ENCODE peak calls at places on chromosomes 12 and 14, in five cellular contexts. B is Panc1, J is uterus, T is left ventricle myocardium inferior, E is ovary. K is an unnamed sample. For H3K36me3, the result is how much of the 10 kb centered on the place peaks cover.

GRCh38 chr12:114848661-114849060 is 164.7 kb upstream of the TBX3 start:
- DNase-seq in B (no peak), J (no peak), T (no peak), E (no peak), K (no peak)

GRCh38 chr14:41549821-41550597 is 56.7 kb upstream of the LRFN5 start:
- DNase-seq in B (no peak), J (no peak), T (no peak), E (no peak), K (no peak)

GRCh38 chr14:30710870-30711269 is 88.8 kb downstream of the SCFD1 start:
- DNase-seq in B (no peak), J (no peak), T (no peak), E (no peak), K (no peak)

GRCh38 chr12:119008691-119009221 is 27.4 kb downstream of the SRRM4 start:
- DNase-seq in B (no peak), J (no peak), T (no peak), E (no peak), K (no peak)

GRCh38 chr14:57737598-57737997 is 128.3 kb downstream of the SLC35F4 start:
- DNase-seq in B (no peak), J (no peak), T (no peak), E (no peak), K (no peak)

GRCh38 chr12:113867258-113867657 is 98.9 kb downstream of the RBM19 start:
- DNase-seq in B (no peak), J (no peak), T (no peak), E (no peak), K (no peak)

GRCh38 chr14:92863281-92863680 is 59.7 kb upstream of the CHGA start:
- DNase-seq in B (no peak), J (no peak), T (no peak), E (no peak), K (no peak)

GRCh38 chr14:31934767-31935266 is 142.3 kb upstream of the ARHGAP5 start:
- DNase-seq in B (no peak), J (no peak), T (peak), E (peak), K (no peak)

GRCh38 chr14:94515426-94515825 is 6.2 kb upstream of the SERPINA12 start:
- DNase-seq in B (no peak), J (no peak), T (no peak), E (no peak), K (no peak)

GRCh38 chr14:35818346-35819115 is 7.6 kb upstream of the BRMS1L start:
- DNase-seq in B (no peak), J (no peak), T (no peak), E (no peak), K (no peak)

DNA sequence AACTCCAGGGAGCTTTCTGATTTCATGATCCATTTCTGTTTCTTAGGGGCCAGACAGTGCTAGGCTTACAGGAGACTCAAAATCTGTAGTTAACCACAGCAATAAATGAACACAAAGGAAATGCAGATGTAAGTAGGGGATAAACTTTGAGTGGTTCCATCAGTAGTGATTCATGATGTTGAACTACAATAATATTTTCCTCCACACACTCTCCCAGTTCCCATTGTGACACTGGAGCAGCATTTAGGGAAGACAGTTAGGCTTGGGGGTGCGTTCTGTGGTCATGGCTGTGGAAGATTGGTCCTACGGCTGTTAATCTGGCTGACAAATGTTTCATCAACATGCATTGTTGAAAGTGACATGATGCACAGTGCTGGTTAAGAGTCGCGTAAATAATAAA is 66.9 kb downstream of the HMGA2 start:
- DNase-seq in B (no peak), J (no peak), T (no peak), E (no peak), K (no peak)
- H3K4me3 ChIP-seq in B (peak), J (no peak), T (no peak), E (no peak), K (no peak)

GRCh38 chr12:76374395-76375020 is 26.3 kb upstream of the BBS10 start:
- DNase-seq in B (no peak), J (no peak), T (no peak), E (no peak), K (no peak)
- H3K36me3 ChIP-seq in B (under half), J (under half), T (half or more), E (under half), K (under half)

GRCh38 chr12:40691913-40692616 is at the start of gene CNTN1:
- DNase-seq in B (no peak), J (peak), T (peak), E (peak), K (peak)
- H3K4me3 ChIP-seq in B (no peak), J (peak), T (peak), E (peak), K (peak)

DNA sequence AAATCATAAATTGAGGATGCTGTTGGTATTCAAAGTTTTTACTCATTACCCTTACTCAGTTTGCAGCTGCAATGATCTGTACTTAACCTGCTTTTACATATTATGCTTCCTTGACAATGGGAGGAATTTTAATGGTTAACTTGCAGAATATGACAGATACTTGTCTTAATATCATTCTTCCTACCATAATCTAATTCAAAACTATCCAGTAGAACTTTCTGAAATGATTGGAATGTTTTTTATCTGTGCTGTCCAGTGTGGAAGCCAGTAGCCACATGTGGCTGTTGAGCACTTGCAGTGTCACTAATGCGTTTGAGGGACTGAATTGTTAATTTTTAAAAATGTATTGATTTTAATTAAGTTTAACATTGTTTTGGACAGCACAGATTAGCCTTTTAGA is 23.5 kb downstream of the FGFR1OP2 start:
- DNase-seq in B (no peak), J (no peak), T (no peak), E (no peak), K (no peak)
- H3K36me3 ChIP-seq in B (half or more), J (under half), T (half or more), E (under half), K (under half)

DNA sequence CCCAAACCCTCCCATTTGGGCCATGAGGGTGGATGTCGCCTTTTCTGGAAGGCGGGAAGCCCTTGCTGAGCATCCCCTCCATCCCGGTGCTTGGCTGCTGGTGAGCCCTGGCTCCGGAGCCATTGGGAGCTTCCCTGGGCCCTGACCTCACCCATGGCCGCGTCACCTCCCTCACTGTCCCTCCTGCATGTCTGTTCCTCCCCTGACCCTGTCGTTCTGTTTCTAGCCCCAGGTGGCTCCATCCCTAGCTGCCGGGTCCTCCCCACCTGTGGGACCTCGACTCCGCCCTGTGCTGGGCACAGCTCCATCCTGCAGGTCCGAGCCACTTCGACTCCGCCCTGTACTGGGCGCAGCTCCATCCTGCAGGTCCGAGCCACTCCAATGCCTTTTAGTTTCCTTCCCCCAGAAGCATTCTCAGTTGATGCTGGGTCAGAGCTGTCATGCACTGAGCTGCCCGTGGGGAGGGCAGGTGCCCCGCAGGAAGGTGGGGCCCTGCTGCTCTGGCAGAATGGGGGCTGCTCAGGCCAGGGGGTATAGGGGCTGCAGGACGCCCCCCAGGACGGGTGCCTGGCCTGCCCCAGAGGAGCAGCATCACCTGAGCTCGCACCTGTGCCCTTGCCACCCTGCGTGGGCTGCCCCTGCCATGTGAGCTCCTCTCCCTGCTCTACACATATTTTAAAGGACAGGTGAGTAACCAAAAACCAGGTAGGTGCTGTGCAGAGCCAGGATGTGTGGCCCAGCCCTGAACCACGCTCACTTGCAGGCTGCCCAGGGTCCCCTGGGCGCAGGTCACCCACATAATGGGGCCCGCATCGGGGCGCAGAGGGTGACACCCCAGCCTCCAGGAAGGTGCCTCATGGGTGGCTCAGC is 19.0 kb downstream of the NOC4L start:
- DNase-seq in B (no peak), J (no peak), T (peak), E (no peak), K (no peak)
- H3K4me3 ChIP-seq in B (no peak), J (no peak), T (peak), E (no peak), K (no peak)

GRCh38 chr12:59615392-59616165 is 19.8 kb downstream of the SLC16A7 start:
- DNase-seq in B (no peak), J (no peak), T (peak), E (no peak), K (no peak)
- H3K36me3 ChIP-seq in B (under half), J (under half), T (under half), E (under half), K (under half)

GRCh38 chr12:12853435-12853834 is 37.9 kb upstream of the GPRC5A start:
- DNase-seq in B (no peak), J (no peak), T (no peak), E (no peak), K (no peak)
- H3K4me3 ChIP-seq in B (no peak), J (no peak), T (no peak), E (no peak), K (no peak)

GRCh38 chr12:110348431-110349059 is 55.0 kb downstream of the ANAPC7 start:
- DNase-seq in B (no peak), J (no peak), T (no peak), E (no peak), K (no peak)
- H3K36me3 ChIP-seq in B (under half), J (under half), T (half or more), E (under half), K (under half)

DNA sequence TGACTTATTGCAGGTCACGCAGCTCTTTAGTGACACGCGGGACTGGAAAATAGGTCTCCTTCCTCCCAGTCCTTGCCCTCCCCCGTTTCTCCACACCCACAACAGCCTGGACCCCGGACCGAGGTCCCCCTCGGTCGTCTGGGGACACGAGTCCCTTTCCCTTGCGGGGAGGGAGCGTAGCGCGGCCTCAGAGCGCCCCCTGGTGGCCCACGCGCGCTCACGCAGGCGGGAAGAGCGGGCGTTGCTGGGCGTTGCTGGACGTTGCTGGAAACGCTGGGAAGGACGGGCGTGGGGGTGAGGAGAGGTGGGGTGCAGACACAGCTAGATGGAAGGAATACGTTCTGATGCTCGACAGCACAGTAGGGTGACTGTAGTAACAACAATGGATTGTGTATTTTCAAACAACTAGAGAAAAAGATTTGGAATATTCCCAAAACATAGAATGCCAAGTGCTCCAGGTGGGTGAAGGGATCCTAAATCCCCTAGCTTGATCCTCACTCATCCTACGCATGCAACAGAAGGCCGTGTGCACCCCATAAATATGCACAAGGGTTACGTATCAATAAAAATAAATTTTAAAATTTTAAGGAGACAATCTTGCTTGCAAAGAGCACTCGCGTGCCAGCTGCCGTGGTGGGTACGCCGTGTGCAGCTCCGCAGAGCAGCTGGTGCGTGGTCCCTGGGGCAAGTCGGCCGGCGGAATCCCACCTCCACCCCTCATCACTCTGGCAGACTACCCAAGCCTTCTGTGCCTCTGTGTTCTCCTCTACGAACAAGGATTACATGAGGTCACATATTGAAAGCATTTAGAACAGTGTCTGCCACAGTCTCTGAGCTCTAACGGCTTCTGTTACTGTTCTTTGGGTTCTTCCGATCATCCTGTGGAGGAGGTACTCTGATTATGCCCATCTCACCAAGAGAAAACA is 87.4 kb downstream of the B4GALNT3 start:
- DNase-seq in B (peak), J (peak), T (peak), E (peak), K (peak)
- H3K4me3 ChIP-seq in B (no peak), J (no peak), T (no peak), E (no peak), K (peak)

GRCh38 chr14:22513066-22513812 is 75.8 kb downstream of the DAD1 start:
- DNase-seq in B (no peak), J (no peak), T (no peak), E (no peak), K (no peak)
- H3K36me3 ChIP-seq in B (under half), J (under half), T (under half), E (under half), K (under half)

K was measured in iPS DF 6.9.